ENCODE peak calls at places on chromosomes 13 and 19, in six cellular contexts. One of them, this sample, is unnamed.

GRCh38 chr13:42477588-42478190 is 96.3 kb upstream of the TNFSF11 start:
- DNase-seq in iris pigment epithelial cell: peak
- DNase-seq in stimulated activated CD8-positive, alpha-beta memory T cell treated with anti-CD3 and anti-CD28 coated beads, Interleukin-15, amount 100 ng/mL, for 24 hours: no peak
- DNase-seq in stimulated activated CD4-positive, alpha-beta T cell treated with anti-CD3 and anti-CD28 coated beads, Interleukin-15, amount 100 ng/mL, for 1 hour: no peak
- DNase-seq in astrocyte: no peak
- DNase-seq in RPMI8226: peak
- DNase-seq in this sample: no peak

GRCh38 chr19:45716314-45717130 is 14.2 kb downstream of the FBXO46 start:
- DNase-seq in astrocyte: no peak
- DNase-seq in RPMI8226: peak
- DNase-seq in stimulated activated CD4-positive, alpha-beta T cell treated with anti-CD3 and anti-CD28 coated beads, Interleukin-15, amount 100 ng/mL, for 1 hour: no peak
- DNase-seq in iris pigment epithelial cell: no peak
- DNase-seq in stimulated activated CD8-positive, alpha-beta memory T cell treated with anti-CD3 and anti-CD28 coated beads, Interleukin-15, amount 100 ng/mL, for 24 hours: no peak
- DNase-seq in this sample: no peak

GRCh38 chr19:17234911-17235617 is 9.0 kb downstream of the OCEL1 start:
- DNase-seq in iris pigment epithelial cell: peak
- DNase-seq in astrocyte: no peak
- DNase-seq in stimulated activated CD8-positive, alpha-beta memory T cell treated with anti-CD3 and anti-CD28 coated beads, Interleukin-15, amount 100 ng/mL, for 24 hours: no peak
- DNase-seq in stimulated activated CD4-positive, alpha-beta T cell treated with anti-CD3 and anti-CD28 coated beads, Interleukin-15, amount 100 ng/mL, for 1 hour: peak
- DNase-seq in RPMI8226: peak
- DNase-seq in this sample: no peak

GRCh38 chr13:92172191-92172590 is 773.8 kb downstream of the GPC5 start:
- DNase-seq in astrocyte: peak
- DNase-seq in stimulated activated CD8-positive, alpha-beta memory T cell treated with anti-CD3 and anti-CD28 coated beads, Interleukin-15, amount 100 ng/mL, for 24 hours: no peak
- DNase-seq in RPMI8226: no peak
- DNase-seq in iris pigment epithelial cell: no peak
- DNase-seq in stimulated activated CD4-positive, alpha-beta T cell treated with anti-CD3 and anti-CD28 coated beads, Interleukin-15, amount 100 ng/mL, for 1 hour: no peak
- DNase-seq in this sample: no peak

GRCh38 chr19:14542721-14543328 is 13.4 kb downstream of the TECR start:
- DNase-seq in iris pigment epithelial cell: peak
- DNase-seq in stimulated activated CD8-positive, alpha-beta memory T cell treated with anti-CD3 and anti-CD28 coated beads, Interleukin-15, amount 100 ng/mL, for 24 hours: no peak
- DNase-seq in RPMI8226: no peak
- DNase-seq in stimulated activated CD4-positive, alpha-beta T cell treated with anti-CD3 and anti-CD28 coated beads, Interleukin-15, amount 100 ng/mL, for 1 hour: no peak
- DNase-seq in astrocyte: no peak
- DNase-seq in this sample: no peak

GRCh38 chr19:33387351-33388230 is 14.1 kb downstream of the CEBPG start:
- DNase-seq in RPMI8226: no peak
- DNase-seq in iris pigment epithelial cell: no peak
- DNase-seq in stimulated activated CD4-positive, alpha-beta T cell treated with anti-CD3 and anti-CD28 coated beads, Interleukin-15, amount 100 ng/mL, for 1 hour: no peak
- DNase-seq in astrocyte: no peak
- DNase-seq in stimulated activated CD8-positive, alpha-beta memory T cell treated with anti-CD3 and anti-CD28 coated beads, Interleukin-15, amount 100 ng/mL, for 24 hours: no peak
- DNase-seq in this sample: no peak

GRCh38 chr13:27482996-27483395 is 32.6 kb upstream of the MTIF3 start:
- DNase-seq in astrocyte: no peak
- DNase-seq in stimulated activated CD4-positive, alpha-beta T cell treated with anti-CD3 and anti-CD28 coated beads, Interleukin-15, amount 100 ng/mL, for 1 hour: no peak
- DNase-seq in iris pigment epithelial cell: no peak
- DNase-seq in RPMI8226: peak
- DNase-seq in stimulated activated CD8-positive, alpha-beta memory T cell treated with anti-CD3 and anti-CD28 coated beads, Interleukin-15, amount 100 ng/mL, for 24 hours: no peak
- DNase-seq in this sample: no peak

GRCh38 chr13:39516140-39516539 is 86.9 kb downstream of the LHFPL6 start:
- DNase-seq in RPMI8226: no peak
- DNase-seq in astrocyte: peak
- DNase-seq in iris pigment epithelial cell: no peak
- DNase-seq in stimulated activated CD4-positive, alpha-beta T cell treated with anti-CD3 and anti-CD28 coated beads, Interleukin-15, amount 100 ng/mL, for 1 hour: no peak
- DNase-seq in stimulated activated CD8-positive, alpha-beta memory T cell treated with anti-CD3 and anti-CD28 coated beads, Interleukin-15, amount 100 ng/mL, for 24 hours: no peak
- DNase-seq in this sample: no peak

GRCh38 chr13:65090191-65090590 is 2139.9 kb downstream of the PCDH9 start:
- DNase-seq in RPMI8226: no peak
- DNase-seq in stimulated activated CD4-positive, alpha-beta T cell treated with anti-CD3 and anti-CD28 coated beads, Interleukin-15, amount 100 ng/mL, for 1 hour: no peak
- DNase-seq in astrocyte: peak
- DNase-seq in iris pigment epithelial cell: no peak
- DNase-seq in stimulated activated CD8-positive, alpha-beta memory T cell treated with anti-CD3 and anti-CD28 coated beads, Interleukin-15, amount 100 ng/mL, for 24 hours: no peak
- DNase-seq in this sample: no peak

GRCh38 chr13:97548736-97549135 is 114.8 kb downstream of the RAP2A start:
- DNase-seq in RPMI8226: peak
- DNase-seq in stimulated activated CD4-positive, alpha-beta T cell treated with anti-CD3 and anti-CD28 coated beads, Interleukin-15, amount 100 ng/mL, for 1 hour: no peak
- DNase-seq in astrocyte: no peak
- DNase-seq in stimulated activated CD8-positive, alpha-beta memory T cell treated with anti-CD3 and anti-CD28 coated beads, Interleukin-15, amount 100 ng/mL, for 24 hours: no peak
- DNase-seq in iris pigment epithelial cell: no peak
- DNase-seq in this sample: no peak

GRCh38 chr19:36213793-36214387 is 575 bp downstream of the ZNF565 start:
- DNase-seq in RPMI8226: no peak
- DNase-seq in stimulated activated CD4-positive, alpha-beta T cell treated with anti-CD3 and anti-CD28 coated beads, Interleukin-15, amount 100 ng/mL, for 1 hour: no peak
- DNase-seq in astrocyte: peak
- DNase-seq in stimulated activated CD8-positive, alpha-beta memory T cell treated with anti-CD3 and anti-CD28 coated beads, Interleukin-15, amount 100 ng/mL, for 24 hours: peak
- DNase-seq in iris pigment epithelial cell: peak
- DNase-seq in this sample: peak

GRCh38 chr19:57308514-57308913 is 11.8 kb upstream of the ZNF543 start:
- DNase-seq in stimulated activated CD8-positive, alpha-beta memory T cell treated with anti-CD3 and anti-CD28 coated beads, Interleukin-15, amount 100 ng/mL, for 24 hours: no peak
- DNase-seq in iris pigment epithelial cell: no peak
- DNase-seq in RPMI8226: no peak
- DNase-seq in stimulated activated CD4-positive, alpha-beta T cell treated with anti-CD3 and anti-CD28 coated beads, Interleukin-15, amount 100 ng/mL, for 1 hour: no peak
- DNase-seq in astrocyte: no peak
- DNase-seq in this sample: no peak

GRCh38 chr13:85771856-85772255 is 27.4 kb downstream of the SLITRK6 start:
- DNase-seq in stimulated activated CD8-positive, alpha-beta memory T cell treated with anti-CD3 and anti-CD28 coated beads, Interleukin-15, amount 100 ng/mL, for 24 hours: no peak
- DNase-seq in RPMI8226: no peak
- DNase-seq in iris pigment epithelial cell: peak
- DNase-seq in stimulated activated CD4-positive, alpha-beta T cell treated with anti-CD3 and anti-CD28 coated beads, Interleukin-15, amount 100 ng/mL, for 1 hour: no peak
- DNase-seq in astrocyte: no peak
- DNase-seq in this sample: no peak

GRCh38 chr13:36543671-36544070 is 111.4 kb downstream of the CCNA1 start:
- DNase-seq in iris pigment epithelial cell: no peak
- DNase-seq in stimulated activated CD4-positive, alpha-beta T cell treated with anti-CD3 and anti-CD28 coated beads, Interleukin-15, amount 100 ng/mL, for 1 hour: no peak
- DNase-seq in astrocyte: no peak
- DNase-seq in RPMI8226: no peak
- DNase-seq in stimulated activated CD8-positive, alpha-beta memory T cell treated with anti-CD3 and anti-CD28 coated beads, Interleukin-15, amount 100 ng/mL, for 24 hours: no peak
- DNase-seq in this sample: no peak

GRCh38 chr19:44704982-44705381 is 6.0 kb downstream of the CEACAM16 start:
- DNase-seq in iris pigment epithelial cell: no peak
- DNase-seq in astrocyte: no peak
- DNase-seq in stimulated activated CD4-positive, alpha-beta T cell treated with anti-CD3 and anti-CD28 coated beads, Interleukin-15, amount 100 ng/mL, for 1 hour: no peak
- DNase-seq in stimulated activated CD8-positive, alpha-beta memory T cell treated with anti-CD3 and anti-CD28 coated beads, Interleukin-15, amount 100 ng/mL, for 24 hours: no peak
- DNase-seq in RPMI8226: no peak
- DNase-seq in this sample: no peak

GRCh38 chr19:9323557-9323918 is 441 bp upstream of the ZNF559 start:
- DNase-seq in iris pigment epithelial cell: peak
- DNase-seq in RPMI8226: peak
- DNase-seq in stimulated activated CD4-positive, alpha-beta T cell treated with anti-CD3 and anti-CD28 coated beads, Interleukin-15, amount 100 ng/mL, for 1 hour: no peak
- DNase-seq in astrocyte: peak
- DNase-seq in stimulated activated CD8-positive, alpha-beta memory T cell treated with anti-CD3 and anti-CD28 coated beads, Interleukin-15, amount 100 ng/mL, for 24 hours: no peak
- DNase-seq in this sample: no peak

GRCh38 chr19:4721196-4721595 is 2.4 kb downstream of the DPP9 start:
- DNase-seq in stimulated activated CD4-positive, alpha-beta T cell treated with anti-CD3 and anti-CD28 coated beads, Interleukin-15, amount 100 ng/mL, for 1 hour: no peak
- DNase-seq in iris pigment epithelial cell: no peak
- DNase-seq in RPMI8226: no peak
- DNase-seq in stimulated activated CD8-positive, alpha-beta memory T cell treated with anti-CD3 and anti-CD28 coated beads, Interleukin-15, amount 100 ng/mL, for 24 hours: no peak
- DNase-seq in astrocyte: no peak
- DNase-seq in this sample: no peak

GRCh38 chr13:102825921-102826706 is 19.7 kb upstream of the ERCC5 start:
- DNase-seq in stimulated activated CD4-positive, alpha-beta T cell treated with anti-CD3 and anti-CD28 coated beads, Interleukin-15, amount 100 ng/mL, for 1 hour: no peak
- DNase-seq in astrocyte: peak
- DNase-seq in iris pigment epithelial cell: peak
- DNase-seq in stimulated activated CD8-positive, alpha-beta memory T cell treated with anti-CD3 and anti-CD28 coated beads, Interleukin-15, amount 100 ng/mL, for 24 hours: no peak
- DNase-seq in RPMI8226: no peak
- DNase-seq in this sample: no peak

GRCh38 chr13:44921931-44922758 is 67.1 kb downstream of the NUFIP1 start:
- DNase-seq in stimulated activated CD8-positive, alpha-beta memory T cell treated with anti-CD3 and anti-CD28 coated beads, Interleukin-15, amount 100 ng/mL, for 24 hours: no peak
- DNase-seq in stimulated activated CD4-positive, alpha-beta T cell treated with anti-CD3 and anti-CD28 coated beads, Interleukin-15, amount 100 ng/mL, for 1 hour: no peak
- DNase-seq in iris pigment epithelial cell: peak
- DNase-seq in RPMI8226: no peak
- DNase-seq in astrocyte: peak
- DNase-seq in this sample: no peak

GRCh38 chr19:12453495-12453894 is 12.7 kb upstream of the ZNF443 start:
- DNase-seq in stimulated activated CD8-positive, alpha-beta memory T cell treated with anti-CD3 and anti-CD28 coated beads, Interleukin-15, amount 100 ng/mL, for 24 hours: no peak
- DNase-seq in RPMI8226: no peak
- DNase-seq in astrocyte: no peak
- DNase-seq in stimulated activated CD4-positive, alpha-beta T cell treated with anti-CD3 and anti-CD28 coated beads, Interleukin-15, amount 100 ng/mL, for 1 hour: no peak
- DNase-seq in iris pigment epithelial cell: no peak
- DNase-seq in this sample: no peak

GRCh38 chr19:3224346-3225325 is at the start of gene CELF5:
- DNase-seq in RPMI8226: peak
- DNase-seq in stimulated activated CD8-positive, alpha-beta memory T cell treated with anti-CD3 and anti-CD28 coated beads, Interleukin-15, amount 100 ng/mL, for 24 hours: peak
- DNase-seq in iris pigment epithelial cell: no peak
- DNase-seq in astrocyte: no peak
- DNase-seq in stimulated activated CD4-positive, alpha-beta T cell treated with anti-CD3 and anti-CD28 coated beads, Interleukin-15, amount 100 ng/mL, for 1 hour: peak
- DNase-seq in this sample: no peak

GRCh38 chr13:65597839-65598818 is 1632.0 kb downstream of the PCDH9 start:
- DNase-seq in iris pigment epithelial cell: peak
- DNase-seq in astrocyte: peak
- DNase-seq in RPMI8226: no peak
- DNase-seq in stimulated activated CD4-positive, alpha-beta T cell treated with anti-CD3 and anti-CD28 coated beads, Interleukin-15, amount 100 ng/mL, for 1 hour: no peak
- DNase-seq in stimulated activated CD8-positive, alpha-beta memory T cell treated with anti-CD3 and anti-CD28 coated beads, Interleukin-15, amount 100 ng/mL, for 24 hours: no peak
- DNase-seq in this sample: no peak

GRCh38 chr13:44159633-44160279 is 213.9 kb upstream of the SERP2 start:
- DNase-seq in iris pigment epithelial cell: no peak
- DNase-seq in astrocyte: no peak
- DNase-seq in stimulated activated CD8-positive, alpha-beta memory T cell treated with anti-CD3 and anti-CD28 coated beads, Interleukin-15, amount 100 ng/mL, for 24 hours: no peak
- DNase-seq in RPMI8226: no peak
- DNase-seq in stimulated activated CD4-positive, alpha-beta T cell treated with anti-CD3 and anti-CD28 coated beads, Interleukin-15, amount 100 ng/mL, for 1 hour: no peak
- DNase-seq in this sample: no peak

GRCh38 chr13:50990540-50991506 is 81.2 kb downstream of the RNASEH2B start:
- DNase-seq in astrocyte: peak
- DNase-seq in RPMI8226: no peak
- DNase-seq in stimulated activated CD8-positive, alpha-beta memory T cell treated with anti-CD3 and anti-CD28 coated beads, Interleukin-15, amount 100 ng/mL, for 24 hours: no peak
- DNase-seq in stimulated activated CD4-positive, alpha-beta T cell treated with anti-CD3 and anti-CD28 coated beads, Interleukin-15, amount 100 ng/mL, for 1 hour: no peak
- DNase-seq in iris pigment epithelial cell: no peak
- DNase-seq in this sample: no peak

GRCh38 chr19:35462476-35462953 is 14.5 kb downstream of the FFAR2 start:
- DNase-seq in iris pigment epithelial cell: no peak
- DNase-seq in astrocyte: no peak
- DNase-seq in stimulated activated CD4-positive, alpha-beta T cell treated with anti-CD3 and anti-CD28 coated beads, Interleukin-15, amount 100 ng/mL, for 1 hour: no peak
- DNase-seq in stimulated activated CD8-positive, alpha-beta memory T cell treated with anti-CD3 and anti-CD28 coated beads, Interleukin-15, amount 100 ng/mL, for 24 hours: no peak
- DNase-seq in RPMI8226: peak
- DNase-seq in this sample: no peak

GRCh38 chr13:110282316-110282841 is 24.6 kb downstream of the COL4A1 start:
- DNase-seq in iris pigment epithelial cell: no peak
- DNase-seq in stimulated activated CD8-positive, alpha-beta memory T cell treated with anti-CD3 and anti-CD28 coated beads, Interleukin-15, amount 100 ng/mL, for 24 hours: no peak
- DNase-seq in astrocyte: no peak
- DNase-seq in stimulated activated CD4-positive, alpha-beta T cell treated with anti-CD3 and anti-CD28 coated beads, Interleukin-15, amount 100 ng/mL, for 1 hour: no peak
- DNase-seq in RPMI8226: no peak
- DNase-seq in this sample: no peak

GRCh38 chr19:45518469-45518826 is 11.2 kb downstream of the VASP start:
- DNase-seq in stimulated activated CD8-positive, alpha-beta memory T cell treated with anti-CD3 and anti-CD28 coated beads, Interleukin-15, amount 100 ng/mL, for 24 hours: no peak
- DNase-seq in stimulated activated CD4-positive, alpha-beta T cell treated with anti-CD3 and anti-CD28 coated beads, Interleukin-15, amount 100 ng/mL, for 1 hour: no peak
- DNase-seq in iris pigment epithelial cell: peak
- DNase-seq in RPMI8226: no peak
- DNase-seq in astrocyte: no peak
- DNase-seq in this sample: no peak

GRCh38 chr13:81874681-81875661 is 1534.0 kb upstream of the SPRY2 start:
- DNase-seq in iris pigment epithelial cell: no peak
- DNase-seq in stimulated activated CD8-positive, alpha-beta memory T cell treated with anti-CD3 and anti-CD28 coated beads, Interleukin-15, amount 100 ng/mL, for 24 hours: no peak
- DNase-seq in RPMI8226: no peak
- DNase-seq in stimulated activated CD4-positive, alpha-beta T cell treated with anti-CD3 and anti-CD28 coated beads, Interleukin-15, amount 100 ng/mL, for 1 hour: no peak
- DNase-seq in astrocyte: no peak
- DNase-seq in this sample: no peak

GRCh38 chr13:30148171-30148754 is 159.1 kb downstream of the KATNAL1 start:
- DNase-seq in stimulated activated CD8-positive, alpha-beta memory T cell treated with anti-CD3 and anti-CD28 coated beads, Interleukin-15, amount 100 ng/mL, for 24 hours: no peak
- DNase-seq in RPMI8226: no peak
- DNase-seq in astrocyte: no peak
- DNase-seq in iris pigment epithelial cell: no peak
- DNase-seq in stimulated activated CD4-positive, alpha-beta T cell treated with anti-CD3 and anti-CD28 coated beads, Interleukin-15, amount 100 ng/mL, for 1 hour: no peak
- DNase-seq in this sample: no peak

GRCh38 chr13:110137677-110138008 is 169.3 kb downstream of the COL4A1 start:
- DNase-seq in astrocyte: peak
- DNase-seq in stimulated activated CD8-positive, alpha-beta memory T cell treated with anti-CD3 and anti-CD28 coated beads, Interleukin-15, amount 100 ng/mL, for 24 hours: no peak
- DNase-seq in stimulated activated CD4-positive, alpha-beta T cell treated with anti-CD3 and anti-CD28 coated beads, Interleukin-15, amount 100 ng/mL, for 1 hour: no peak
- DNase-seq in iris pigment epithelial cell: no peak
- DNase-seq in RPMI8226: peak
- DNase-seq in this sample: no peak

GRCh38 chr13:89458456-89458855 is 1787.3 kb downstream of the SLITRK5 start:
- DNase-seq in stimulated activated CD8-positive, alpha-beta memory T cell treated with anti-CD3 and anti-CD28 coated beads, Interleukin-15, amount 100 ng/mL, for 24 hours: no peak
- DNase-seq in stimulated activated CD4-positive, alpha-beta T cell treated with anti-CD3 and anti-CD28 coated beads, Interleukin-15, amount 100 ng/mL, for 1 hour: no peak
- DNase-seq in RPMI8226: no peak
- DNase-seq in iris pigment epithelial cell: peak
- DNase-seq in astrocyte: no peak
- DNase-seq in this sample: no peak

GRCh38 chr13:46165485-46166220 is 16.3 kb downstream of the LCP1 start:
- DNase-seq in RPMI8226: peak
- DNase-seq in stimulated activated CD8-positive, alpha-beta memory T cell treated with anti-CD3 and anti-CD28 coated beads, Interleukin-15, amount 100 ng/mL, for 24 hours: no peak
- DNase-seq in astrocyte: peak
- DNase-seq in stimulated activated CD4-positive, alpha-beta T cell treated with anti-CD3 and anti-CD28 coated beads, Interleukin-15, amount 100 ng/mL, for 1 hour: no peak
- DNase-seq in iris pigment epithelial cell: peak
- DNase-seq in this sample: no peak

GRCh38 chr13:98584668-98585397 is 7.9 kb upstream of the STK24 start:
- DNase-seq in RPMI8226: no peak
- DNase-seq in iris pigment epithelial cell: no peak
- DNase-seq in astrocyte: no peak
- DNase-seq in stimulated activated CD4-positive, alpha-beta T cell treated with anti-CD3 and anti-CD28 coated beads, Interleukin-15, amount 100 ng/mL, for 1 hour: no peak
- DNase-seq in stimulated activated CD8-positive, alpha-beta memory T cell treated with anti-CD3 and anti-CD28 coated beads, Interleukin-15, amount 100 ng/mL, for 24 hours: no peak
- DNase-seq in this sample: no peak

GRCh38 chr19:55402509-55402908 is 5.1 kb downstream of the UBE2S start:
- DNase-seq in stimulated activated CD4-positive, alpha-beta T cell treated with anti-CD3 and anti-CD28 coated beads, Interleukin-15, amount 100 ng/mL, for 1 hour: no peak
- DNase-seq in stimulated activated CD8-positive, alpha-beta memory T cell treated with anti-CD3 and anti-CD28 coated beads, Interleukin-15, amount 100 ng/mL, for 24 hours: no peak
- DNase-seq in iris pigment epithelial cell: no peak
- DNase-seq in astrocyte: no peak
- DNase-seq in RPMI8226: no peak
- DNase-seq in this sample: no peak

GRCh38 chr13:99053636-99054233 is 75.9 kb upstream of the DOCK9 start:
- DNase-seq in iris pigment epithelial cell: no peak
- DNase-seq in RPMI8226: no peak
- DNase-seq in astrocyte: no peak
- DNase-seq in stimulated activated CD8-positive, alpha-beta memory T cell treated with anti-CD3 and anti-CD28 coated beads, Interleukin-15, amount 100 ng/mL, for 24 hours: no peak
- DNase-seq in stimulated activated CD4-positive, alpha-beta T cell treated with anti-CD3 and anti-CD28 coated beads, Interleukin-15, amount 100 ng/mL, for 1 hour: no peak
- DNase-seq in this sample: no peak

GRCh38 chr13:45747071-45747470 is 45.0 kb downstream of the CBY2 start:
- DNase-seq in iris pigment epithelial cell: no peak
- DNase-seq in RPMI8226: no peak
- DNase-seq in stimulated activated CD8-positive, alpha-beta memory T cell treated with anti-CD3 and anti-CD28 coated beads, Interleukin-15, amount 100 ng/mL, for 24 hours: no peak
- DNase-seq in stimulated activated CD4-positive, alpha-beta T cell treated with anti-CD3 and anti-CD28 coated beads, Interleukin-15, amount 100 ng/mL, for 1 hour: no peak
- DNase-seq in astrocyte: no peak
- DNase-seq in this sample: no peak

GRCh38 chr13:73428137-73428536 is 369.3 kb downstream of the KLF5 start:
- DNase-seq in stimulated activated CD8-positive, alpha-beta memory T cell treated with anti-CD3 and anti-CD28 coated beads, Interleukin-15, amount 100 ng/mL, for 24 hours: no peak
- DNase-seq in astrocyte: peak
- DNase-seq in stimulated activated CD4-positive, alpha-beta T cell treated with anti-CD3 and anti-CD28 coated beads, Interleukin-15, amount 100 ng/mL, for 1 hour: no peak
- DNase-seq in RPMI8226: no peak
- DNase-seq in iris pigment epithelial cell: peak
- DNase-seq in this sample: no peak

GRCh38 chr19:2334986-2335846 is 6.7 kb downstream of the SPPL2B start:
- DNase-seq in astrocyte: no peak
- DNase-seq in stimulated activated CD8-positive, alpha-beta memory T cell treated with anti-CD3 and anti-CD28 coated beads, Interleukin-15, amount 100 ng/mL, for 24 hours: no peak
- DNase-seq in stimulated activated CD4-positive, alpha-beta T cell treated with anti-CD3 and anti-CD28 coated beads, Interleukin-15, amount 100 ng/mL, for 1 hour: no peak
- DNase-seq in RPMI8226: no peak
- DNase-seq in iris pigment epithelial cell: no peak
- DNase-seq in this sample: no peak

GRCh38 chr13:49217962-49218492 is 2.1 kb upstream of the MLNR start:
- DNase-seq in stimulated activated CD4-positive, alpha-beta T cell treated with anti-CD3 and anti-CD28 coated beads, Interleukin-15, amount 100 ng/mL, for 1 hour: no peak
- DNase-seq in astrocyte: no peak
- DNase-seq in iris pigment epithelial cell: no peak
- DNase-seq in stimulated activated CD8-positive, alpha-beta memory T cell treated with anti-CD3 and anti-CD28 coated beads, Interleukin-15, amount 100 ng/mL, for 24 hours: no peak
- DNase-seq in RPMI8226: no peak
- DNase-seq in this sample: no peak

This sample was measured in omental fat pad.